ENCODE peak calls at places on chromosomes 16 and 17, in four cellular contexts. Q, B, Y and N are unnamed samples.

GRCh38 chr16:68417711-68418301 is 30.5 kb downstream of the SMPD3 start:
- DNase-seq in Q (peak), B (peak), Y (peak), N (peak)

GRCh38 chr17:58755577-58756245 is at the start of gene PPM1E:
- DNase-seq in Q (peak), B (peak), Y (no peak), N (peak)

GRCh38 chr16:67517661-67518423 is 10.8 kb upstream of the RIPOR1 start:
- DNase-seq in Q (no peak), B (no peak), Y (no peak), N (no peak)

GRCh38 chr16:67697407-67697806 is 21.7 kb downstream of the GFOD2 start:
- DNase-seq in Q (no peak), B (no peak), Y (no peak), N (no peak)

GRCh38 chr16:57192720-57193486 is 6.8 kb downstream of the RSPRY1 start:
- DNase-seq in Q (no peak), B (no peak), Y (no peak), N (no peak)

GRCh38 chr16:1031666-1032065 is 40.9 kb upstream of the SSTR5 start:
- DNase-seq in Q (no peak), B (no peak), Y (no peak), N (no peak)

GRCh38 chr17:81553616-81554181 is 1.5 kb upstream of the FAAP100 start:
- DNase-seq in Q (peak), B (no peak), Y (no peak), N (no peak)

GRCh38 chr16:142405-142804 is 3.9 kb upstream of the NPRL3 start:
- DNase-seq in Q (no peak), B (no peak), Y (no peak), N (no peak)

GRCh38 chr17:27495460-27495859 is 39.2 kb downstream of the KSR1 start:
- DNase-seq in Q (no peak), B (no peak), Y (no peak), N (peak)

GRCh38 chr16:56814537-56815432 is 50.2 kb upstream of the SLC12A3 start:
- DNase-seq in Q (no peak), B (no peak), Y (no peak), N (no peak)

GRCh38 chr17:37170881-37171460 is 204.8 kb upstream of the C17orf78 start:
- DNase-seq in Q (no peak), B (no peak), Y (no peak), N (no peak)

GRCh38 chr16:86580063-86580797 is 1.9 kb downstream of the FOXL1 start:
- DNase-seq in Q (no peak), B (no peak), Y (no peak), N (no peak)

GRCh38 chr16:56617212-56618085 is 8.1 kb upstream of the MT1E start:
- DNase-seq in Q (no peak), B (peak), Y (peak), N (peak)

GRCh38 chr16:81384006-81384405 is 60.6 kb upstream of the CMIP start:
- DNase-seq in Q (no peak), B (no peak), Y (no peak), N (no peak)

GRCh38 chr17:49715221-49715620 is 7.5 kb upstream of the SLC35B1 start:
- DNase-seq in Q (no peak), B (no peak), Y (no peak), N (no peak)

GRCh38 chr17:60139438-60140285 is 10.1 kb upstream of the CA4 start:
- DNase-seq in Q (no peak), B (peak), Y (peak), N (peak)

GRCh38 chr17:57557363-57557762 is 187.7 kb downstream of the CCDC182 start:
- DNase-seq in Q (no peak), B (no peak), Y (no peak), N (peak)

GRCh38 chr16:5328546-5328945 is 231.0 kb upstream of the EEF2KMT start:
- DNase-seq in Q (no peak), B (no peak), Y (no peak), N (no peak)

GRCh38 chr17:2929881-2930533 is 133.4 kb downstream of the OR1D5 start:
- DNase-seq in Q (no peak), B (peak), Y (no peak), N (peak)

GRCh38 chr16:978403-978802 is 3.2 kb upstream of the SOX8 start:
- DNase-seq in Q (no peak), B (no peak), Y (no peak), N (no peak)

GRCh38 chr17:78252701-78253635 is 21.5 kb downstream of the TMEM235 start:
- DNase-seq in Q (no peak), B (no peak), Y (no peak), N (no peak)

GRCh38 chr17:44004077-44004760 is at the start of gene NAGS:
- DNase-seq in Q (no peak), B (no peak), Y (peak), N (peak)

GRCh38 chr16:29926675-29927522 is 873 bp upstream of the KCTD13 start:
- DNase-seq in Q (peak), B (no peak), Y (no peak), N (no peak)

GRCh38 chr16:47229053-47229640 is 85.4 kb upstream of the NETO2 start:
- DNase-seq in Q (no peak), B (no peak), Y (no peak), N (no peak)

GRCh38 chr16:1642148-1642547 is 30.0 kb downstream of the CRAMP1 start:
- DNase-seq in Q (no peak), B (no peak), Y (no peak), N (no peak)

GRCh38 chr16:79618041-79618711 is 17.6 kb upstream of the MAF start:
- DNase-seq in Q (no peak), B (no peak), Y (no peak), N (no peak)

GRCh38 chr17:72378414-72379395 is 257.9 kb downstream of the SOX9 start:
- DNase-seq in Q (peak), B (no peak), Y (no peak), N (no peak)

GRCh38 chr17:79252886-79253285 is 178.3 kb downstream of the ENGASE start:
- DNase-seq in Q (no peak), B (no peak), Y (no peak), N (no peak)

GRCh38 chr16:50925758-50926357 is 184.0 kb downstream of the CYLD start:
- DNase-seq in Q (no peak), B (no peak), Y (no peak), N (no peak)

GRCh38 chr17:57517216-57517518 is 227.9 kb downstream of the CCDC182 start:
- DNase-seq in Q (no peak), B (no peak), Y (no peak), N (no peak)

GRCh38 chr16:84548971-84549844 is 44.7 kb upstream of the MEAK7 start:
- DNase-seq in Q (no peak), B (no peak), Y (no peak), N (no peak)

GRCh38 chr17:80853076-80853475 is 138.6 kb upstream of the CHMP6 start:
- DNase-seq in Q (no peak), B (no peak), Y (no peak), N (no peak)

GRCh38 chr16:48471435-48471834 is 86.2 kb upstream of the SIAH1 start:
- DNase-seq in Q (no peak), B (no peak), Y (no peak), N (no peak)

GRCh38 chr16:86089341-86089900 is 190.5 kb downstream of the IRF8 start:
- DNase-seq in Q (no peak), B (no peak), Y (no peak), N (no peak)

GRCh38 chr17:41687828-41688640 is 651 bp upstream of the EIF1 start:
- DNase-seq in Q (peak), B (peak), Y (peak), N (peak)

GRCh38 chr17:79778504-79779087 is 648 bp downstream of the CBX2 start:
- DNase-seq in Q (no peak), B (no peak), Y (no peak), N (peak)

GRCh38 chr17:74823176-74823495 is 36.5 kb downstream of the GRIN2C start:
- DNase-seq in Q (no peak), B (no peak), Y (no peak), N (no peak)

GRCh38 chr16:19843371-19843770 is 41.3 kb downstream of the GPRC5B start:
- DNase-seq in Q (no peak), B (no peak), Y (no peak), N (no peak)